ENCODE peak calls at places on chromosome 1, in seven cellular contexts. U is heart right ventricle, L is upper lobe of right lung, I is mucosa of descending colon, B is small intestine, G is neural progenitor cell, C is body of pancreas. K is an unnamed sample.

GRCh38 chr1:185681034-185681633 is 53.1 kb upstream of the HMCN1 start:
- DNase-seq in U (no peak), L (no peak), I (no peak), B (peak; percentile 78), G (peak; percentile 69), C (peak; percentile 28), K (no peak)

GRCh38 chr1:59898927-59899326 is 27.6 kb downstream of the CYP2J2 start:
- DNase-seq in U (no peak), L (no peak), I (no peak), B (no peak), G (no peak), C (no peak), K (peak; percentile 54)

GRCh38 chr1:160205974-160206369 is 788 bp downstream of the PEA15 start:
- DNase-seq in U (no peak), L (no peak), I (peak; percentile 72), B (peak; percentile 41), G (peak; percentile 49), C (peak; percentile 33), K (peak; percentile 33)

GRCh38 chr1:100988121-100988520 is 37.5 kb downstream of the DPH5 start:
- DNase-seq in U (no peak), L (no peak), I (no peak), B (no peak), G (no peak), C (no peak), K (no peak)

GRCh38 chr1:51559064-51559500 is 40.0 kb upstream of the EPS15 start:
- DNase-seq in U (no peak), L (no peak), I (no peak), B (no peak), G (no peak), C (no peak), K (no peak)

GRCh38 chr1:35278886-35279554 is 10.5 kb downstream of the ZMYM4 start:
- DNase-seq in U (no peak), L (no peak), I (no peak), B (no peak), G (no peak), C (no peak), K (no peak)

GRCh38 chr1:67135354-67135753 is 584 bp upstream of the C1orf141 start:
- DNase-seq in U (no peak), L (no peak), I (no peak), B (no peak), G (no peak), C (no peak), K (no peak)

GRCh38 chr1:8337776-8338525 is 20.0 kb downstream of the SLC45A1 start:
- DNase-seq in U (no peak), L (no peak), I (no peak), B (no peak), G (no peak), C (no peak), K (no peak)

GRCh38 chr1:206438554-206438953 is 31.7 kb upstream of the IKBKE start:
- DNase-seq in U (no peak), L (no peak), I (no peak), B (no peak), G (no peak), C (no peak), K (no peak)

GRCh38 chr1:7224081-7224534 is 438.9 kb downstream of the CAMTA1 start:
- DNase-seq in U (no peak), L (no peak), I (peak; percentile 12), B (no peak), G (no peak), C (no peak), K (no peak)

GRCh38 chr1:4109626-4109940 is 209.5 kb upstream of the C1orf174 start:
- DNase-seq in U (no peak), L (peak; percentile 58), I (no peak), B (no peak), G (no peak), C (no peak), K (no peak)

DNA sequence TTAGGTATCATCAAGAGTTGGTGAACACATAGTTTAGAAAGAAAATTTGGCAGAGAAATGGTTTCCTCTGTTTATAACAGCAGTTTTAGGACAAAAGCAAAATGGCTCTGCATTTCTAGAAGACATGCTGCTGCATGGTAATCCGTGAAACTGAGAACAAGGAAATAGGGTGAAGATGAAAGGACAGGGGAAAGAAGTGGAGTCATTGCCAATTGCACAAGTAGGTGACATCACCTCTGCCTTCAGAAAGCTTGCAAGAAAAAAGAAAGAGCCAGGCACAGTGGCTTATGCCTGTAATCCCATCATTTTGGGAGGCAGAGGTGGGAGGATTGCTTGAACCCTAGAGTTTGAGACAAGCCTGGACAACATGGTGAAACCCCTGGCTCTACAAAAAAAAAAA is 217.6 kb downstream of the LMX1A start:
- DNase-seq in U (no peak), L (no peak), I (no peak), B (no peak), G (no peak), C (no peak), K (no peak)
- H3K36me3 ChIP-seq in U (no peaks in the 10 kb centered on the region), L (no peaks in the 10 kb centered on the region), I (no peaks in the 10 kb centered on the region), B (no peaks in the 10 kb centered on the region), G (no peaks in the 10 kb centered on the region), C (no peaks in the 10 kb centered on the region), K (no peaks in the 10 kb centered on the region)

DNA sequence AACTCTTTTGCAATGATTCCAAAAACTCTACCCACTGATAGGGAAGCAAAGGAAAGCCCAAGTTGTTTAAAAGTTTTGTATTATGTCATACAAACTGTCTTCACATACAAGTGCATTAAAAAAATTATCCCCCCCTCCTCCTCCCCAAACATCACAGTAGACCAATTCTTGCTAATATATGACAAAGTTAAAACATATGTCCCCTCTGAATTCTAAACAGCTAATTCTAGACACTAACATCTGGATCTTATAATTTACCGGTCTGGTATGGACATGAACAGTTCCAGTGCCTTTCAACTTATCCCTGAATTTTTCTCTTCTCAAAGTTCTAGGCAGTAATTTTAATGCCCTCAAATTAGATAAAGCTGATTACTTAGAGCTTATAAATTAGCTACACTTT is 13.4 kb downstream of the RIT1 start:
- DNase-seq in U (no peak), L (no peak), I (no peak), B (no peak), G (no peak), C (no peak), K (no peak)
- H3K4me1 ChIP-seq in U (no peaks in the 10 kb centered on the region), L (peaks cover 12% of the 10 kb centered on the region), I (peaks cover 8% of the 10 kb centered on the region), B (peaks cover 3% of the 10 kb centered on the region), G (no peaks in the 10 kb centered on the region), C (peaks cover 13% of the 10 kb centered on the region), K (peaks cover 18% of the 10 kb centered on the region)

GRCh38 chr1:113090051-113090450 is 17.1 kb downstream of the LRIG2 start:
- DNase-seq in U (no peak), L (no peak), I (no peak), B (no peak), G (no peak), C (no peak), K (no peak)
- H3K36me3 ChIP-seq in U (peaks cover 57% of the 10 kb centered on the region), L (peaks cover 32% of the 10 kb centered on the region), I (peaks cover 5% of the 10 kb centered on the region), B (peaks cover 5% of the 10 kb centered on the region), G (peaks cover 10% of the 10 kb centered on the region), C (peaks cover 3% of the 10 kb centered on the region), K (peaks cover 9% of the 10 kb centered on the region)

GRCh38 chr1:21291964-21292363 is 1.7 kb upstream of the ECE1 start:
- DNase-seq in U (no peak), L (no peak), I (peak; percentile 44), B (no peak), G (no peak), C (no peak), K (no peak)

GRCh38 chr1:21291184-21291583 is 921 bp upstream of the ECE1 start:
- DNase-seq in U (no peak), L (no peak), I (no peak), B (no peak), G (no peak), C (no peak), K (no peak)

GRCh38 chr1:21289700-21290545 is at the start of gene ECE1:
- DNase-seq in U (peak; percentile 56), L (peak; percentile 80), I (peak; percentile 81), B (peak; percentile 39), G (peak; percentile 76), C (peak; percentile 63), K (peak; percentile 48)

GRCh38 chr1:21289127-21289526 is 1.1 kb downstream of the ECE1 start:
- DNase-seq in U (no peak), L (no peak), I (no peak), B (no peak), G (no peak), C (no peak), K (no peak)

DNA sequence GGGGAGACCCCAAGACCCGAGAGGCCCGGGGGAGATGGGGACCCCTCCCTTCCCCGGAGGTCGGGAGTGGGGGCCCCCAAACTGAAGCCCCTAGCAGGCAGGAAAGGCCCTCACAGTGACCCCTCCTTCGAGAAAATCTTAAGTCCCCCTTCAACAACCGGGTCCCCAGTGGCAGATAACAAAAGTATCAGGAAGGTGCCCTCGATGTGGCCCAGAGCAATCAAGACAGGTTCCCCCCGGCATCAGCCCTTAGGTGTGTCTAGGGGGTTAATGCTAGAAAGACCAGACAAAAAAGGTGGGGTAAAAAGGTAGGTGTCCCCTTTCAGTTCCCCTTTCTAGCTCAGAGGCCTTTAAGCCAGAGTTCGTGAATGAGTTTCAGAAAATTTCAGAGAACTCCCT is 282 bp upstream of the ECE1 start:
- DNase-seq in U (no peak), L (no peak), I (no peak), B (no peak), G (no peak), C (no peak), K (no peak)
- H3K4me1 ChIP-seq in U (peaks cover 7% of the 10 kb centered on the region), L (peaks cover 41% of the 10 kb centered on the region), I (peaks cover 23% of the 10 kb centered on the region), B (peaks cover 15% of the 10 kb centered on the region), G (peaks cover 14% of the 10 kb centered on the region), C (peaks cover 66% of the 10 kb centered on the region), K (peaks cover 19% of the 10 kb centered on the region)

GRCh38 chr1:247288341-247288740 is 32.5 kb downstream of the VN1R5 start:
- DNase-seq in U (no peak), L (no peak), I (no peak), B (no peak), G (no peak), C (no peak), K (no peak)
- H3K36me3 ChIP-seq in U (no peaks in the 10 kb centered on the region), L (no peaks in the 10 kb centered on the region), I (no peaks in the 10 kb centered on the region), B (no peaks in the 10 kb centered on the region), G (no peaks in the 10 kb centered on the region), C (no peaks in the 10 kb centered on the region), K (no peaks in the 10 kb centered on the region)

GRCh38 chr1:109620396-109620817 is 770 bp downstream of the AMPD2 start:
- DNase-seq in U (no peak), L (peak; percentile 66), I (peak; percentile 63), B (no peak), G (peak; percentile 46), C (peak; percentile 49), K (peak; percentile 45)
- H3K4me1 ChIP-seq in U (peaks cover 9% of the 10 kb centered on the region), L (peaks cover 53% of the 10 kb centered on the region), I (peaks cover 21% of the 10 kb centered on the region), B (peaks cover 15% of the 10 kb centered on the region), G (peaks cover 22% of the 10 kb centered on the region), C (peaks cover 46% of the 10 kb centered on the region), K (peaks cover 42% of the 10 kb centered on the region)

GRCh38 chr1:116388122-116388521 is 15.1 kb downstream of the ATP1A1 start:
- DNase-seq in U (no peak), L (no peak), I (no peak), B (no peak), G (no peak), C (no peak), K (no peak)
- H3K36me3 ChIP-seq in U (peaks cover 94% of the 10 kb centered on the region), L (peaks cover 97% of the 10 kb centered on the region), I (peaks cover 7% of the 10 kb centered on the region), B (peaks cover 39% of the 10 kb centered on the region), G (peaks cover 25% of the 10 kb centered on the region), C (peaks cover 49% of the 10 kb centered on the region), K (peaks cover 99% of the 10 kb centered on the region)

K was measured in PC-9.